ENCODE peak calls at places on chromosome 11, in six cellular contexts. D is NCI-H2171 treated with DMSO at 0.1 percent for 48 hours; K is pancreas; R is occipital lobe; X is activated T-helper 2 cell treated with anti-CD3 and anti-CD28 coated beads, Interferon-gamma antibody, Interleukin-2, Interleukin-4, amounts not matched to agents 10 μg/mL and 5 μg/mL and 100 μg/mL, durations not matched to agents 14 hours and 24 hours and 36 hours; Q is BJ. P is an unnamed sample.

GRCh38 chr11:30285416-30286121 is 37.3 kb upstream of the ARL14EP start:
- DNase-seq in D (no peak), R (no peak), K (no peak), X (no peak), Q (no peak), P (no peak)

GRCh38 chr11:610146-610801 is 5.5 kb downstream of the IRF7 start:
- DNase-seq in K (peak), Q (no peak), R (no peak), D (no peak), X (no peak), P (no peak)

GRCh38 chr11:37087650-37088572 is 489.9 kb upstream of the RAG2 start:
- DNase-seq in R (no peak), X (no peak), D (no peak), Q (no peak), K (no peak), P (no peak)

GRCh38 chr11:119091966-119092879 is 7.5 kb downstream of the HMBS start:
- DNase-seq in Q (no peak), D (no peak), R (no peak), X (no peak), K (no peak), P (peak)

GRCh38 chr11:26715133-26715532 is 6.7 kb downstream of the SLC5A12 start:
- DNase-seq in D (no peak), Q (no peak), R (no peak), K (no peak), X (no peak), P (no peak)

GRCh38 chr11:20059587-20060021 is 100.7 kb downstream of the DBX1 start:
- DNase-seq in R (no peak), X (no peak), D (no peak), K (no peak), Q (no peak), P (no peak)

GRCh38 chr11:118175031-118175531 is 1.4 kb downstream of the SCN2B start:
- DNase-seq in K (no peak), R (no peak), X (no peak), D (peak), Q (no peak), P (no peak)

GRCh38 chr11:12540075-12540685 is 134.0 kb upstream of the TEAD1 start:
- DNase-seq in K (no peak), D (no peak), R (no peak), Q (no peak), X (no peak), P (no peak)

GRCh38 chr11:85170184-85170583 is 457.0 kb downstream of the DLG2 start:
- DNase-seq in X (no peak), Q (no peak), D (no peak), R (no peak), K (no peak), P (no peak)

GRCh38 chr11:120908521-120909181 is 115.3 kb upstream of the TBCEL start:
- DNase-seq in X (no peak), Q (no peak), K (no peak), D (no peak), R (no peak), P (no peak)

GRCh38 chr11:134683860-134684259 is 271.8 kb upstream of the B3GAT1 start:
- DNase-seq in X (no peak), Q (no peak), R (no peak), D (no peak), K (no peak), P (no peak)

GRCh38 chr11:114095899-114096298 is 36.4 kb downstream of the ZBTB16 start:
- DNase-seq in K (no peak), D (no peak), Q (no peak), X (no peak), R (no peak), P (no peak)

GRCh38 chr11:8814209-8814922 is 96.6 kb upstream of the AKIP1 start:
- DNase-seq in X (no peak), Q (no peak), R (no peak), K (no peak), D (peak), P (peak)

GRCh38 chr11:36411202-36411640 is 98.9 kb downstream of the TRAF6 start:
- DNase-seq in X (no peak), D (no peak), Q (no peak), R (no peak), K (peak), P (peak)

GRCh38 chr11:8777907-8778767 is 95.5 kb downstream of the RPL27A start:
- DNase-seq in D (no peak), K (peak), X (no peak), R (no peak), Q (no peak), P (no peak)

GRCh38 chr11:109972181-109972715 is 120.9 kb upstream of the ZC3H12C start:
- DNase-seq in K (no peak), D (no peak), X (no peak), R (no peak), Q (no peak), P (peak)

GRCh38 chr11:73872746-73873412 is 3.8 kb downstream of the COA4 start:
- DNase-seq in D (no peak), X (no peak), Q (no peak), K (no peak), R (no peak), P (no peak)

GRCh38 chr11:126603486-126603885 is 248.0 kb downstream of the ST3GAL4 start:
- DNase-seq in X (no peak), R (no peak), K (no peak), Q (no peak), D (peak), P (no peak)

GRCh38 chr11:55726715-55727324 is 46.4 kb upstream of the OR5D13 start:
- DNase-seq in Q (no peak), K (no peak), X (no peak), R (no peak), D (peak), P (peak)

GRCh38 chr11:64334764-64335741 is 5.0 kb upstream of the CCDC88B start:
- DNase-seq in K (peak), R (no peak), X (no peak), Q (peak), D (peak), P (peak)

GRCh38 chr11:124791626-124792341 is 8.4 kb downstream of the MSANTD2 start:
- DNase-seq in D (no peak), K (no peak), R (no peak), X (no peak), Q (no peak), P (no peak)

GRCh38 chr11:133835258-133836075 is 9.8 kb downstream of the SPATA19 start:
- DNase-seq in X (peak), D (peak), K (no peak), Q (no peak), R (peak), P (peak)

GRCh38 chr11:62665075-62665629 is at the start of the genes C11orf98 and CSKMT:
- DNase-seq in Q (no peak), D (peak), K (peak), X (peak), R (peak), P (peak)

GRCh38 chr11:119684361-119685072 is 44.5 kb downstream of the NECTIN1 start:
- DNase-seq in K (no peak), Q (no peak), X (no peak), D (no peak), R (no peak), P (peak)

GRCh38 chr11:35142481-35143207 is 3.7 kb downstream of the CD44 start:
- DNase-seq in X (no peak), Q (peak), K (no peak), R (no peak), D (no peak), P (no peak)

P was measured in KBM-7.